ENCODE peak calls at places on chromosomes 5 and 9, in six cellular contexts. F, E, L, N, B and V are unnamed samples.

GRCh38 chr9:89756891-89757537 is 152.2 kb downstream of the GADD45G start:
- DNase-seq in N (no peak), F (no peak), L (no peak), B (no peak), E (peak; percentile 20), V (peak; percentile 57)

GRCh38 chr5:74938250-74938649 is 72.1 kb upstream of the FAM169A start:
- DNase-seq in N (no peak), L (no peak), E (no peak), F (no peak), B (no peak), V (peak; percentile 64)

GRCh38 chr9:95754533-95755420 is 120.7 kb upstream of the ERCC6L2 start:
- DNase-seq in L (no peak), F (no peak), E (no peak), B (no peak), N (peak; percentile 66), V (no peak)

GRCh38 chr9:87662808-87663528 is 63.0 kb upstream of the CTSL start:
- DNase-seq in N (peak; percentile 89), L (peak; percentile 67), B (peak; percentile 45), E (peak; percentile 85), F (peak; percentile 66), V (peak; percentile 72)

GRCh38 chr5:157290156-157290980 is 24.4 kb downstream of the CYFIP2 start:
- DNase-seq in F (no peak), N (no peak), L (peak; percentile 65), B (peak; percentile 18), E (peak; percentile 36), V (peak; percentile 65)

GRCh38 chr5:80930940-80931339 is 29.2 kb upstream of the RASGRF2 start:
- DNase-seq in B (no peak), N (no peak), F (no peak), E (no peak), L (no peak), V (no peak)

GRCh38 chr9:68690088-68690487 is 15.0 kb upstream of the PIP5K1B start:
- DNase-seq in B (no peak), E (peak; percentile 40), N (no peak), L (no peak), F (no peak), V (peak; percentile 31)

GRCh38 chr5:86666981-86667380 is 49.2 kb downstream of the COX7C start:
- DNase-seq in L (no peak), E (no peak), N (no peak), B (no peak), F (no peak), V (no peak)

GRCh38 chr5:80168388-80169028 is 87.3 kb downstream of the SERINC5 start:
- DNase-seq in N (no peak), E (no peak), B (no peak), F (no peak), L (no peak), V (no peak)

GRCh38 chr5:107518219-107519015 is 152.3 kb downstream of the EFNA5 start:
- DNase-seq in L (no peak), N (no peak), F (no peak), E (no peak), B (no peak), V (no peak)

GRCh38 chr5:73170522-73170921 is 2.5 kb upstream of the TMEM174 start:
- DNase-seq in N (no peak), F (no peak), E (peak; percentile 62), L (no peak), B (no peak), V (peak; percentile 53)

GRCh38 chr9:109861499-109861898 is 81.5 kb downstream of the PALM2AKAP2 start:
- DNase-seq in E (peak; percentile 43), B (peak; percentile 43), F (peak; percentile 31), N (no peak), L (no peak), V (peak; percentile 90)

GRCh38 chr9:87007711-87008360 is 60.5 kb upstream of the GAS1 start:
- DNase-seq in F (no peak), L (no peak), E (peak; percentile 27), B (peak; percentile 50), N (peak; percentile 69), V (no peak)

GRCh38 chr9:123816817-123817472 is 113.0 kb downstream of the DENND1A start:
- DNase-seq in B (no peak), E (no peak), L (no peak), F (no peak), N (no peak), V (no peak)

GRCh38 chr5:79464695-79465332 is 49.1 kb downstream of the HOMER1 start:
- DNase-seq in N (peak; percentile 39), E (peak; percentile 52), F (no peak), B (no peak), L (no peak), V (peak; percentile 45)

GRCh38 chr9:124768275-124768674 is 2.8 kb downstream of the NR6A1 start:
- DNase-seq in N (no peak), B (no peak), F (no peak), E (no peak), L (no peak), V (no peak)

GRCh38 chr5:50710838-50711237 is 44.4 kb downstream of the PARP8 start:
- DNase-seq in F (no peak), L (no peak), E (no peak), N (no peak), B (no peak), V (no peak)

GRCh38 chr5:112227911-112228631 is 191.0 kb downstream of the EPB41L4A start:
- DNase-seq in L (no peak), B (no peak), F (no peak), N (no peak), E (peak; percentile 33), V (no peak)

GRCh38 chr5:67014191-67014590 is 182.4 kb downstream of the CD180 start:
- DNase-seq in E (no peak), B (no peak), L (no peak), F (no peak), N (no peak), V (no peak)

GRCh38 chr5:121746763-121747162 is 104.9 kb upstream of the FTMT start:
- DNase-seq in N (no peak), B (no peak), E (no peak), L (no peak), F (no peak), V (no peak)

GRCh38 chr5:68232272-68232671 is 16.7 kb downstream of the PIK3R1 start:
- DNase-seq in E (no peak), F (no peak), N (no peak), L (no peak), B (no peak), V (no peak)

GRCh38 chr9:105475302-105475701 is 27.5 kb downstream of the FSD1L start:
- DNase-seq in L (peak; percentile 38), F (no peak), N (no peak), B (no peak), E (peak; percentile 48), V (peak; percentile 56)

DNA sequence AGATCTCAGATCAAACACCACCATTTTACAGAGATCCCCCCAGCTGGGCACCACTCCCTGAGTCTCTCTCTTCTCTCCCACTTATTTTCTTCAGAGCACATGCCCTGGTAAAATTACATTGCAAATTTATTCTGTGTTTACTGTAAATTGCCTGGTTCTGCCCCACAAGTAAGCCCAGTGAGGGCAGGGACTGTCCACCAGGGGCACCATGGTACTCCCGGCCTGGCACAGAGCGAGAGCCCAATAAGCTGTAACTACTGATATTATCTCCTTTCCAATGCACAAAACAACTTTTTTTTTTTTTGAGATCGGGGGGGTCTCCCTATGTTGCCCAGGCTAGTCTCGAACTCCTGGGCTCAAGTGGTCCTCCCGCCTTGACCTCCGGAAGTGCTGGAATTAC is 123.0 kb downstream of the PAX5 start:
- DNase-seq in N (no peak), F (no peak), L (no peak), B (no peak), E (no peak), V (no peak)
- TF ChIP-seq CTCF in N (no peak), F (no peak), L (peak; percentile 35), B (no peak), E (peak; percentile 19), V (no peak)

DNA sequence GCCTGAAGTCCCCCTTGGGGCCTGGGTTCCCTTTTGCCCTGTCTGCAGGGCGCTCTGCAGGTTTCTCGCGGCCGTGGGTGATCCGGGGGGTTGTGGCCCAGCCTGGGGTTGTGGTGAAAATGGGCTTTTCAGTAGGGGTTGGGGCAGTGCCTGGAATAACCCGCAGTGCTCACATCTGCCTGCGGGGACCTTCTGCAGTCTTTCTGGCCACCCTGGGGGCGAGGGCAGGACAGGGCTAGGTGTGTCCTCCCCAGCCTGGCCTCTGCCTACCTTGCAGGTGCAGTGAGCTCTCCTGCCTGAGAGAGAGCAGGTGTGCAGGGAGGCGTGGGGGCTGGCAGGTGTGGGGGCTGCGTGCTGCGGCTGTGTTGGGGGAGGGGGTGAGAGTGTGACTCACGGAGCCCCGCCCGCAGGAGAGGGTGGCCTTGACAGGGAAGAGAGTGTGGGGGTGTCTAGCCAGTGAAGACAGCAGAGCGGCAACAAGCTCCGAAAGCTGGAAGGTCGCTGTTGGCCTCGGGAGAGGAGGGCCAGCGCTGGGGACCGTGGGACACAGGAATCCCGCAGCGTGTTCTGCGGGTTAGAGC is 131.4 kb downstream of the MRPL36 start:
- DNase-seq in B (no peak), N (peak; percentile 15), E (no peak), L (no peak), F (peak; percentile 10), V (no peak)
- H3K4me3 ChIP-seq in B (no peak overlapping the region), N (no peak overlapping the region), E (no peak overlapping the region), L (no peak overlapping the region), F (no peak overlapping the region), V (no peak overlapping the region)

DNA sequence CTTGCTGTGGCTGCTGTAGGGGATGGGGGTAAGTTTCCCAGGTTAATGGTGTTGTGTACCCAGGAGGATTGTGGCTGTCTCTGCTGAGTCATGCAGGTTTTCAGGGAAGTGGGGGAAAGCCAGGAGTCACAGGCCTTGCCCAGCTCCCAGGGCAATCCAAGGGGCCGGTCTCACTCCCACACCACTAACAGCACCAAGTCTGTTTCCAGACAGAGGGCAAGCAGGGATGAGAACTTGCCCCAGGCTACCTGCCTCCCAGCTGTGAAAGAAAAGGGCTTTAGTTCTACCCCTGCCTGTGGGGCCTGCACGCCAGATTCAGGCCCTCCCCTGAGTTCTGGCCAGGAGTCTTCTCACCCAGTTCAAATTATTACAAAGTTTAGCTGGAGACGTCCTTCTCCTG is 579.8 kb upstream of the ST8SIA4 start:
- DNase-seq in B (no peak), L (no peak), F (no peak), N (no peak), E (no peak), V (peak; percentile 3)
- TF ChIP-seq CTCF in B (no peak), L (no peak), F (no peak), N (no peak), E (no peak), V (no peak)

GRCh38 chr5:9297171-9297570 is 248.7 kb downstream of the SEMA5A start:
- DNase-seq in F (no peak), N (no peak), L (no peak), E (no peak), B (no peak), V (no peak)
- H3K4me3 ChIP-seq in F (no peak overlapping the region), N (no peak overlapping the region), L (no peak overlapping the region), E (no peak overlapping the region), B (no peak overlapping the region), V (no peak overlapping the region)